ENCODE peak calls at places on chromosomes 3 and 15, in six cellular contexts. L is PC-3, Z is neural progenitor cell, Q is HCT116, I is MM.1S, F is SK-N-SH. B is an unnamed sample.
A peak's percentile ranks its signal among the peaks of the same experiment; 100 is the strongest.

GRCh38 chr3:171375704-171376103 is 84.5 kb downstream of the TNIK start:
- DNase-seq in F (no peak), Q (no peak), L (no peak), I (peak; percentile 87), Z (no peak), B (peak; percentile 12)

GRCh38 chr3:71051893-71052687 is 531.4 kb downstream of the FOXP1 start:
- DNase-seq in Z (no peak), Q (no peak), F (no peak), L (peak; percentile 78), I (no peak), B (peak; percentile 54)

GRCh38 chr15:65423150-65423976 is 616 bp upstream of the IGDCC4 start:
- DNase-seq in L (no peak), I (no peak), Z (peak; percentile 43), F (no peak), Q (no peak), B (no peak)

GRCh38 chr15:62722237-62722636 is 320.3 kb upstream of the TPM1 start:
- DNase-seq in I (no peak), Z (no peak), Q (no peak), F (no peak), L (no peak), B (no peak)

GRCh38 chr15:64902863-64903262 is 8.8 kb upstream of the ANKDD1A start:
- DNase-seq in Z (no peak), Q (no peak), F (no peak), I (no peak), L (no peak), B (no peak)

GRCh38 chr15:77702211-77702957 is 69.7 kb upstream of the LINGO1 start:
- DNase-seq in I (peak; percentile 28), Z (peak; percentile 91), Q (no peak), F (no peak), L (peak; percentile 36), B (peak; percentile 46)

GRCh38 chr3:59759298-59760169 is 709.7 kb upstream of the CFAP20DC start:
- DNase-seq in F (no peak), Z (no peak), I (no peak), Q (no peak), L (no peak), B (peak; percentile 83)

GRCh38 chr15:59222906-59223579 is 16.4 kb downstream of the LDHAL6B start:
- DNase-seq in L (no peak), F (no peak), Z (no peak), I (no peak), Q (no peak), B (no peak)

GRCh38 chr3:46953265-46954010 is 23.1 kb downstream of the CCDC12 start:
- DNase-seq in Z (no peak), Q (no peak), L (no peak), F (no peak), I (no peak), B (no peak)

GRCh38 chr15:56323435-56323834 is 41.8 kb upstream of the TEX9 start:
- DNase-seq in I (no peak), Z (no peak), F (no peak), L (no peak), Q (no peak), B (no peak)

GRCh38 chr3:158094235-158094916 is 11.8 kb downstream of the SHOX2 start:
- DNase-seq in Z (peak; percentile 84), Q (no peak), I (no peak), L (no peak), F (no peak), B (no peak)

GRCh38 chr3:61522064-61522463 is 39.3 kb upstream of the PTPRG start:
- DNase-seq in Q (no peak), Z (peak; percentile 74), F (no peak), L (no peak), I (no peak), B (no peak)

GRCh38 chr15:53378096-53378620 is 381.3 kb downstream of the WDR72 start:
- DNase-seq in L (no peak), F (no peak), Q (no peak), Z (peak; percentile 56), I (no peak), B (no peak)

GRCh38 chr3:10600159-10601125 is 95.1 kb upstream of the ATP2B2 start:
- DNase-seq in Z (peak; percentile 44), Q (no peak), L (peak; percentile 8), I (no peak), F (peak; percentile 83), B (peak; percentile 9)

GRCh38 chr3:5618170-5618569 is 430.7 kb downstream of the EDEM1 start:
- DNase-seq in F (no peak), L (no peak), Q (no peak), Z (no peak), I (no peak), B (no peak)

GRCh38 chr3:45932112-45932511 is 11.2 kb upstream of the CXCR6 start:
- DNase-seq in I (no peak), F (no peak), L (no peak), Z (no peak), Q (no peak), B (no peak)

GRCh38 chr3:24100694-24101402 is 155.8 kb downstream of the NR1D2 start:
- DNase-seq in F (no peak), Q (no peak), I (no peak), L (no peak), Z (no peak), B (no peak)

GRCh38 chr3:169072494-169072893 is 591.0 kb downstream of the MECOM start:
- DNase-seq in Q (no peak), Z (no peak), L (no peak), F (no peak), I (no peak), B (peak; percentile 55)

GRCh38 chr3:29183346-29184087 is 97.4 kb upstream of the RBMS3 start:
- DNase-seq in L (no peak), Z (no peak), Q (no peak), I (no peak), F (no peak), B (peak; percentile 93)
- TF ChIP-seq EZH2phosphoT487 in L (no peak), Z (no peak), Q (no peak), I (no peak), F (no peak), B (no peak)

DNA sequence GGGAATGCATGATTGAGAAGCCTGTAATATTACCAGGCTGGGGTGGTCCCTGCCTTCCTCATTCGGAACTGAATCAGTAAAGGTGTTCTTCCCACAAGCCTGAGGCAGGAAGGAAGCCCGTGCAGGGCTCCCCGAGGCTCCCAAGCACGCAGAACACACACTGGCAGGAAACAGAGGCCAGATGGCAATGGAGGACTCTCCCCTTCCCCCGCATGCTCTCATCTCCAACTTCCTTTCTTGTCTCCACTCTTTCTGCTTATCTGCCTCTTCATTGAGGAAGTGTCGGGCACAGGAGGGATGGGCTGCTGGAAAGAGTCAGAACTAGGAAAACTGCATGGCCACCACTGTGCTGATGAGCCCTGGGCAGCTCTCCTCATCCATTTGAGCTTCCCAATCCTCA is 123.5 kb downstream of the NUP210 start:
- DNase-seq in L (no peak), Q (no peak), F (no peak), Z (no peak), I (no peak), B (no peak)
- H3K4me1 ChIP-seq in L (peaks cover 8% of the 10 kb centered on the region), Q (peaks cover 6% of the 10 kb centered on the region), F (peaks cover 4% of the 10 kb centered on the region), Z (peaks cover 23% of the 10 kb centered on the region), I (no peaks in the 10 kb centered on the region), B (no peaks in the 10 kb centered on the region)

GRCh38 chr15:100879461-100880138 is at the start of gene ALDH1A3:
- DNase-seq in I (peak; percentile 46), Q (peak; percentile 39), Z (peak; percentile 56), L (peak; percentile 93), F (peak; percentile 92), B (peak; percentile 57)
- H3K9ac ChIP-seq in I (no peak within 1 kb of the TSS), Q (peak within 1 kb of the TSS; percentile 90), Z (no peak within 1 kb of the TSS), L (peak within 1 kb of the TSS; percentile 100), F (no peak within 1 kb of the TSS), B (peak within 1 kb of the TSS; percentile 28)

GRCh38 chr15:60471314-60471713 is 7.6 kb downstream of the ICE2 start:
- DNase-seq in I (no peak), L (no peak), Q (no peak), F (peak; percentile 21), Z (no peak), B (peak; percentile 33)

GRCh38 chr15:60473135-60473534 is 5.8 kb downstream of the ICE2 start:
- DNase-seq in F (no peak), I (no peak), Z (no peak), L (no peak), Q (no peak), B (no peak)

GRCh38 chr15:60464836-60465630 is 13.9 kb downstream of the ICE2 start:
- DNase-seq in Q (no peak), F (no peak), Z (no peak), I (no peak), L (peak; percentile 43), B (no peak)

GRCh38 chr15:60469893-60470641 is 8.9 kb downstream of the ICE2 start:
- DNase-seq in Q (no peak), I (no peak), L (peak; percentile 26), Z (no peak), F (no peak), B (peak; percentile 35)
- TF ChIP-seq EZH2phosphoT487 in Q (no peak), I (no peak), L (no peak), Z (no peak), F (no peak), B (no peak)

GRCh38 chr15:67138946-67139855 is 73.8 kb downstream of the SMAD3 start:
- DNase-seq in Q (no peak), Z (no peak), F (no peak), L (no peak), I (no peak), B (peak; percentile 49)

GRCh38 chr15:67137951-67138935 is 72.8 kb downstream of the SMAD3 start:
- DNase-seq in L (no peak), Z (peak; percentile 45), I (no peak), Q (no peak), F (no peak), B (peak; percentile 45)

GRCh38 chr15:67137319-67137718 is 71.9 kb downstream of the SMAD3 start:
- DNase-seq in F (no peak), L (no peak), I (peak; percentile 57), Q (no peak), Z (no peak), B (no peak)

GRCh38 chr15:67142142-67143092 is 77.0 kb downstream of the SMAD3 start:
- DNase-seq in Q (no peak), I (no peak), Z (no peak), F (peak; percentile 60), L (peak; percentile 51), B (peak; percentile 92)

GRCh38 chr15:67140078-67140833 is 74.9 kb downstream of the SMAD3 start:
- DNase-seq in I (no peak), F (no peak), Q (no peak), Z (no peak), L (no peak), B (no peak)
- H3K4me1 ChIP-seq in I (peaks cover 19% of the 10 kb centered on the region), F (peaks cover 52% of the 10 kb centered on the region), Q (peaks cover 36% of the 10 kb centered on the region), Z (peaks cover 49% of the 10 kb centered on the region), L (peaks cover 67% of the 10 kb centered on the region), B (peaks cover 80% of the 10 kb centered on the region)